ENCODE peak calls at places on chromosomes 13 and 19, in seven cellular contexts. U, J, I, Q, T, P and A are unnamed samples.

GRCh38 chr13:34993470-34993869 is 51.4 kb downstream of the NBEA start:
- DNase-seq in U (no peak), J (no peak), I (no peak), Q (no peak), T (no peak), P (no peak), A (no peak)

GRCh38 chr13:27487776-27488175 is 37.4 kb upstream of the MTIF3 start:
- DNase-seq in U (no peak), J (no peak), I (no peak), Q (no peak), T (no peak), P (no peak), A (no peak)

GRCh38 chr13:73702419-73703071 is 431.7 kb downstream of the KLF12 start:
- DNase-seq in U (no peak), J (peak), I (no peak), Q (peak), T (peak), P (no peak), A (no peak)

GRCh38 chr19:33368074-33368864 is 5.2 kb upstream of the CEBPG start:
- DNase-seq in U (peak), J (no peak), I (no peak), Q (no peak), T (no peak), P (no peak), A (no peak)

GRCh38 chr19:16070366-16070990 is 5.8 kb upstream of the TPM4 start:
- DNase-seq in U (no peak), J (no peak), I (no peak), Q (peak), T (peak), P (peak), A (peak)

GRCh38 chr19:50328257-50329145 is 676 bp downstream of the KCNC3 start:
- DNase-seq in U (no peak), J (peak), I (no peak), Q (no peak), T (no peak), P (no peak), A (no peak)

GRCh38 chr19:43501661-43502418 is 2.7 kb downstream of the PHLDB3 start:
- DNase-seq in U (no peak), J (peak), I (no peak), Q (no peak), T (no peak), P (peak), A (no peak)

GRCh38 chr19:38736413-38737280 is 7.6 kb downstream of the CAPN12 start:
- DNase-seq in U (peak), J (peak), I (no peak), Q (peak), T (peak), P (peak), A (no peak)

GRCh38 chr13:114096031-114096485 is 36.4 kb downstream of the RASA3 start:
- DNase-seq in U (no peak), J (no peak), I (no peak), Q (no peak), T (no peak), P (peak), A (peak)

GRCh38 chr13:112438515-112438914 is 62.4 kb downstream of the SPACA7 start:
- DNase-seq in U (no peak), J (no peak), I (no peak), Q (no peak), T (no peak), P (no peak), A (no peak)

GRCh38 chr13:86788624-86789023 is 882.5 kb upstream of the SLITRK5 start:
- DNase-seq in U (no peak), J (no peak), I (no peak), Q (no peak), T (no peak), P (no peak), A (no peak)

GRCh38 chr13:68506888-68507551 is 1276.9 kb upstream of the PCDH9 start:
- DNase-seq in U (no peak), J (no peak), I (no peak), Q (no peak), T (no peak), P (no peak), A (no peak)

GRCh38 chr13:75178436-75178835 is 303.5 kb downstream of the TBC1D4 start:
- DNase-seq in U (no peak), J (no peak), I (no peak), Q (no peak), T (no peak), P (no peak), A (no peak)

GRCh38 chr13:112802808-112803207 is 113.0 kb downstream of the ATP11A start:
- DNase-seq in U (no peak), J (no peak), I (no peak), Q (no peak), T (no peak), P (no peak), A (no peak)

GRCh38 chr13:48749699-48750473 is 96.2 kb downstream of the CYSLTR2 start:
- DNase-seq in U (peak), J (peak), I (peak), Q (peak), T (peak), P (peak), A (peak)

GRCh38 chr13:20826810-20827560 is 53.2 kb upstream of the EEF1AKMT1 start:
- DNase-seq in U (no peak), J (no peak), I (no peak), Q (no peak), T (no peak), P (no peak), A (no peak)

GRCh38 chr13:19782049-19782726 is 557 bp downstream of the PSPC1 start:
- DNase-seq in U (peak), J (peak), I (peak), Q (peak), T (peak), P (peak), A (peak)

GRCh38 chr19:18401580-18402112 is 4.2 kb upstream of the LRRC25 start:
- DNase-seq in U (peak), J (peak), I (no peak), Q (no peak), T (no peak), P (peak), A (no peak)

GRCh38 chr13:29940715-29941114 is 90.3 kb upstream of the UBL3 start:
- DNase-seq in U (no peak), J (no peak), I (no peak), Q (no peak), T (no peak), P (no peak), A (no peak)

GRCh38 chr19:32238076-32238475 is 107.3 kb upstream of the ZNF507 start:
- DNase-seq in U (no peak), J (no peak), I (no peak), Q (no peak), T (no peak), P (no peak), A (no peak)

GRCh38 chr19:41219924-41220567 is 1.0 kb downstream of the AXL start:
- DNase-seq in U (peak), J (peak), I (no peak), Q (no peak), T (no peak), P (peak), A (no peak)

GRCh38 chr19:15115080-15115479 is 7.9 kb downstream of the SYDE1 start:
- DNase-seq in U (peak), J (no peak), I (no peak), Q (no peak), T (no peak), P (peak), A (no peak)

GRCh38 chr19:37594982-37595382 is 306 bp downstream of the ZNF540 start:
- DNase-seq in U (peak), J (no peak), I (no peak), Q (peak), T (peak), P (peak), A (peak)

GRCh38 chr13:30593001-30593400 is 24.7 kb upstream of the USPL1 start:
- DNase-seq in U (no peak), J (no peak), I (no peak), Q (no peak), T (no peak), P (no peak), A (no peak)

GRCh38 chr13:105572401-105572800 is 963.1 kb downstream of the EFNB2 start:
- DNase-seq in U (no peak), J (no peak), I (no peak), Q (no peak), T (no peak), P (no peak), A (no peak)

GRCh38 chr13:76398426-76398825 is 487.8 kb downstream of the KCTD12 start:
- DNase-seq in U (no peak), J (no peak), I (no peak), Q (no peak), T (no peak), P (no peak), A (no peak)

GRCh38 chr13:36819811-36820140 is 754 bp downstream of the RFXAP start:
- DNase-seq in U (peak), J (peak), I (no peak), Q (no peak), T (peak), P (no peak), A (no peak)

GRCh38 chr13:58085819-58086218 is 454.3 kb downstream of the PCDH17 start:
- DNase-seq in U (no peak), J (no peak), I (no peak), Q (no peak), T (no peak), P (no peak), A (no peak)

GRCh38 chr13:82248713-82249112 is 1633.6 kb downstream of the SLITRK1 start:
- DNase-seq in U (no peak), J (no peak), I (no peak), Q (no peak), T (no peak), P (no peak), A (no peak)

GRCh38 chr13:81639984-81640582 is 1299.2 kb upstream of the SPRY2 start:
- DNase-seq in U (no peak), J (peak), I (no peak), Q (no peak), T (no peak), P (no peak), A (no peak)

GRCh38 chr19:7926021-7926726 is at the start of gene CTXN1:
- DNase-seq in U (peak), J (peak), I (peak), Q (peak), T (peak), P (peak), A (peak)

GRCh38 chr13:27273658-27274425 is 3.2 kb downstream of the RASL11A start:
- DNase-seq in U (no peak), J (no peak), I (no peak), Q (no peak), T (no peak), P (no peak), A (no peak)

GRCh38 chr13:26952551-26953138 is 192.1 kb upstream of the GPR12 start:
- DNase-seq in U (no peak), J (no peak), I (no peak), Q (no peak), T (no peak), P (no peak), A (no peak)